ENCODE peak calls at places on chromosomes 13 and 19, in four cellular contexts. B, C, J and Z are unnamed samples.

GRCh38 chr13:70729369-70729768 is 621.1 kb upstream of the KLHL1 start:
- DNase-seq in B (no peak), C (no peak), J (no peak), Z (no peak)

GRCh38 chr19:55285225-55285890 is 1.6 kb downstream of the BRSK1 start:
- DNase-seq in B (no peak), C (peak; percentile 9), J (no peak), Z (no peak)

GRCh38 chr19:16940626-16941025 is 51.8 kb downstream of the F2RL3 start:
- DNase-seq in B (no peak), C (no peak), J (peak; percentile 44), Z (no peak)

GRCh38 chr13:73337511-73337910 is 278.7 kb downstream of the KLF5 start:
- DNase-seq in B (no peak), C (peak; percentile 48), J (no peak), Z (peak; percentile 1)

GRCh38 chr13:31234729-31235128 is 35.0 kb downstream of the B3GLCT start:
- DNase-seq in B (no peak), C (no peak), J (no peak), Z (no peak)

GRCh38 chr13:100532090-100532766 is 56.4 kb downstream of the GGACT start:
- DNase-seq in B (no peak), C (no peak), J (no peak), Z (no peak)

GRCh38 chr13:95924389-95924994 is 128.7 kb downstream of the UGGT2 start:
- DNase-seq in B (no peak), C (peak; percentile 94), J (no peak), Z (no peak)

GRCh38 chr19:8902520-8902919 is 70.3 kb downstream of the MBD3L1 start:
- DNase-seq in B (no peak), C (no peak), J (no peak), Z (no peak)

GRCh38 chr13:62678039-62678438 is 1262.4 kb upstream of the PCDH20 start:
- DNase-seq in B (no peak), C (no peak), J (no peak), Z (no peak)

GRCh38 chr13:86355301-86355700 is 556.1 kb upstream of the SLITRK6 start:
- DNase-seq in B (no peak), C (no peak), J (no peak), Z (no peak)

GRCh38 chr13:95403349-95404140 is 102.3 kb upstream of the ABCC4 start:
- DNase-seq in B (no peak), C (peak; percentile 6), J (no peak), Z (no peak)

GRCh38 chr19:18274776-18275356 is 614 bp upstream of the IQCN start:
- DNase-seq in B (no peak), C (peak; percentile 86), J (peak; percentile 96), Z (no peak)

GRCh38 chr13:70253834-70254233 is 145.6 kb upstream of the KLHL1 start:
- DNase-seq in B (no peak), C (peak; percentile 36), J (no peak), Z (no peak)

GRCh38 chr13:85798999-85799646 is at the start of gene SLITRK6:
- DNase-seq in B (no peak), C (peak; percentile 84), J (no peak), Z (no peak)

GRCh38 chr19:8367327-8368001 is 3.5 kb downstream of the ANGPTL4 start:
- DNase-seq in B (no peak), C (peak; percentile 93), J (peak; percentile 91), Z (no peak)

GRCh38 chr19:12574036-12574435 is 22.8 kb upstream of the ZNF564 start:
- DNase-seq in B (no peak), C (no peak), J (no peak), Z (no peak)

GRCh38 chr13:21516806-21517205 is 57.7 kb upstream of the ZDHHC20 start:
- DNase-seq in B (no peak), C (no peak), J (no peak), Z (no peak)

GRCh38 chr13:85896516-85897450 is 97.6 kb upstream of the SLITRK6 start:
- DNase-seq in B (no peak), C (no peak), J (peak; percentile 57), Z (no peak)

GRCh38 chr13:110262944-110263343 is 44.0 kb downstream of the COL4A1 start:
- DNase-seq in B (no peak), C (no peak), J (no peak), Z (no peak)

GRCh38 chr19:42270346-42271044 is 1.4 kb downstream of the CIC start:
- DNase-seq in B (peak; percentile 62), C (peak; percentile 68), J (peak; percentile 89), Z (no peak)

GRCh38 chr13:24834902-24835510 is 71.0 kb downstream of the RNF17 start:
- DNase-seq in B (no peak), C (no peak), J (no peak), Z (no peak)

GRCh38 chr13:33235078-33235477 is 50.5 kb downstream of the STARD13 start:
- DNase-seq in B (no peak), C (peak; percentile 65), J (no peak), Z (no peak)

GRCh38 chr13:33544308-33544707 is 258.8 kb upstream of the STARD13 start:
- DNase-seq in B (no peak), C (no peak), J (no peak), Z (no peak)

GRCh38 chr13:38630780-38631179 is 56.1 kb upstream of the FREM2 start:
- DNase-seq in B (no peak), C (peak; percentile 38), J (no peak), Z (no peak)

GRCh38 chr13:24680258-24680920 is at the start of gene ATP12A:
- DNase-seq in B (peak; percentile 16), C (no peak), J (no peak), Z (peak; percentile 74)

GRCh38 chr13:106354961-106355360 is 180.5 kb downstream of the EFNB2 start:
- DNase-seq in B (no peak), C (no peak), J (no peak), Z (no peak)

GRCh38 chr13:26227396-26227971 is 5.4 kb upstream of the RNF6 start:
- DNase-seq in B (no peak), C (no peak), J (no peak), Z (no peak)

GRCh38 chr13:71875823-71876222 is 8.8 kb upstream of the DACH1 start:
- DNase-seq in B (no peak), C (no peak), J (no peak), Z (no peak)

GRCh38 chr13:40272776-40273139 is 393.7 kb downstream of the FOXO1 start:
- DNase-seq in B (no peak), C (peak; percentile 90), J (no peak), Z (no peak)

GRCh38 chr19:18562086-18562485 is 4.4 kb downstream of the KXD1 start:
- DNase-seq in B (no peak), C (peak; percentile 61), J (peak; percentile 89), Z (no peak)